ENCODE peak calls at places on chromosome 5, in four cellular contexts. R is uterus, P is A549, D is prostate gland. L is an unnamed sample.

GRCh38 chr5:72231989-72232703 is 87.9 kb downstream of the MRPS27 start:
- DNase-seq in R (no peak), P (no peak), D (peak; percentile 37), L (no peak)

GRCh38 chr5:18802336-18802735 is 1168.1 kb downstream of the TAF11L14 start:
- DNase-seq in R (no peak), P (no peak), D (no peak), L (no peak)

GRCh38 chr5:10451137-10451824 is 9.6 kb downstream of the ROPN1L start:
- DNase-seq in R (no peak), P (no peak), D (no peak), L (no peak)

GRCh38 chr5:103910002-103910401 is 347.4 kb upstream of the NUDT12 start:
- DNase-seq in R (no peak), P (no peak), D (no peak), L (no peak)

GRCh38 chr5:180522350-180522749 is 28.2 kb downstream of the CNOT6 start:
- DNase-seq in R (no peak), P (no peak), D (no peak), L (no peak)

GRCh38 chr5:124061663-124062062 is 549.7 kb downstream of the CSNK1G3 start:
- DNase-seq in R (peak; percentile 24), P (no peak), D (peak; percentile 63), L (no peak)

GRCh38 chr5:163460562-163461176 is at the start of gene HMMR:
- DNase-seq in R (no peak), P (no peak), D (no peak), L (no peak)

GRCh38 chr5:96196890-96197289 is 235.2 kb upstream of the ELL2 start:
- DNase-seq in R (no peak), P (no peak), D (no peak), L (no peak)

GRCh38 chr5:54379590-54379989 is 69.2 kb upstream of the ARL15 start:
- DNase-seq in R (no peak), P (no peak), D (no peak), L (no peak)

GRCh38 chr5:176535655-176536131 is 1.5 kb downstream of the RNF44 start:
- DNase-seq in R (no peak), P (no peak), D (no peak), L (peak; percentile 43)

GRCh38 chr5:3794611-3795010 is 199.0 kb downstream of the IRX1 start:
- DNase-seq in R (no peak), P (no peak), D (no peak), L (no peak)

GRCh38 chr5:67204821-67205220 is 8.2 kb upstream of the CD180 start:
- DNase-seq in R (no peak), P (no peak), D (no peak), L (no peak)

GRCh38 chr5:35443803-35444595 is 173.7 kb upstream of the SPEF2 start:
- DNase-seq in R (no peak), P (no peak), D (no peak), L (no peak)

GRCh38 chr5:1057485-1057825 is 48.9 kb downstream of the NKD2 start:
- DNase-seq in R (no peak), P (no peak), D (no peak), L (no peak)

GRCh38 chr5:101782352-101783087 is 513.6 kb downstream of the SLCO4C1 start:
- DNase-seq in R (no peak), P (no peak), D (peak; percentile 46), L (no peak)

GRCh38 chr5:120503311-120503710 is 39.2 kb downstream of the PRR16 start:
- DNase-seq in R (no peak), P (no peak), D (no peak), L (no peak)

GRCh38 chr5:33257807-33258491 is 182.8 kb upstream of the TARS1 start:
- DNase-seq in R (no peak), P (no peak), D (no peak), L (no peak)

GRCh38 chr5:4815002-4815401 is 325.1 kb upstream of the ADAMTS16 start:
- DNase-seq in R (no peak), P (no peak), D (no peak), L (no peak)

GRCh38 chr5:1887400-1888360 is 5.0 kb upstream of the IRX4 start:
- DNase-seq in R (no peak), P (no peak), D (no peak), L (no peak)

GRCh38 chr5:81425569-81425968 is 31.6 kb upstream of the ACOT12 start:
- DNase-seq in R (no peak), P (peak; percentile 8), D (no peak), L (no peak)

GRCh38 chr5:64947031-64947430 is 178.3 kb downstream of the CWC27 start:
- DNase-seq in R (no peak), P (no peak), D (peak; percentile 69), L (no peak)

GRCh38 chr5:172484664-172485063 is 30.3 kb upstream of the SH3PXD2B start:
- DNase-seq in R (no peak), P (no peak), D (no peak), L (no peak)

GRCh38 chr5:105882956-105883481 is 1787.7 kb downstream of the EFNA5 start:
- DNase-seq in R (no peak), P (no peak), D (peak; percentile 22), L (no peak)

GRCh38 chr5:149959406-149960236 is 937 bp upstream of the SLC26A2 start:
- DNase-seq in R (no peak), P (peak; percentile 84), D (no peak), L (no peak)

GRCh38 chr5:83993803-83994202 is 273.1 kb upstream of the HAPLN1 start:
- DNase-seq in R (no peak), P (no peak), D (no peak), L (no peak)

GRCh38 chr5:14767942-14768837 is 103.4 kb downstream of the ANKH start:
- DNase-seq in R (no peak), P (no peak), D (no peak), L (no peak)

GRCh38 chr5:62002436-62002835 is 303.6 kb upstream of the KIF2A start:
- DNase-seq in R (no peak), P (no peak), D (no peak), L (no peak)

GRCh38 chr5:168528521-168529360 is at the start of gene FBLL1:
- DNase-seq in R (no peak), P (no peak), D (no peak), L (no peak)

GRCh38 chr5:166767858-166768257 is 1523.6 kb upstream of the WWC1 start:
- DNase-seq in R (no peak), P (no peak), D (no peak), L (no peak)

GRCh38 chr5:106401561-106401960 is 1269.2 kb downstream of the EFNA5 start:
- DNase-seq in R (no peak), P (no peak), D (no peak), L (no peak)

GRCh38 chr5:124557761-124558160 is 188.7 kb downstream of the ZNF608 start:
- DNase-seq in R (no peak), P (no peak), D (no peak), L (no peak)

GRCh38 chr5:110896901-110897300 is 158.1 kb downstream of the SLC25A46 start:
- DNase-seq in R (no peak), P (no peak), D (no peak), L (no peak)

GRCh38 chr5:178766936-178767912 is 36.8 kb upstream of the ZNF354A start:
- DNase-seq in R (no peak), P (no peak), D (no peak), L (no peak)

GRCh38 chr5:113759505-113760145 is 246.1 kb downstream of the YTHDC2 start:
- DNase-seq in R (no peak), P (no peak), D (no peak), L (no peak)

GRCh38 chr5:126044931-126045565 is 378.2 kb upstream of the GRAMD2B start:
- DNase-seq in R (no peak), P (no peak), D (no peak), L (no peak)

GRCh38 chr5:53095931-53096525 is 13.5 kb downstream of the MOCS2 start:
- DNase-seq in R (peak; percentile 50), P (peak; percentile 51), D (peak; percentile 73), L (peak; percentile 30)

GRCh38 chr5:141680751-141681201 is 1.3 kb downstream of the ARAP3 start:
- DNase-seq in R (no peak), P (no peak), D (no peak), L (no peak)
- TF ChIP-seq POLR2A in R (no peak), P (no peak), D (no peak), L (no peak)

DNA sequence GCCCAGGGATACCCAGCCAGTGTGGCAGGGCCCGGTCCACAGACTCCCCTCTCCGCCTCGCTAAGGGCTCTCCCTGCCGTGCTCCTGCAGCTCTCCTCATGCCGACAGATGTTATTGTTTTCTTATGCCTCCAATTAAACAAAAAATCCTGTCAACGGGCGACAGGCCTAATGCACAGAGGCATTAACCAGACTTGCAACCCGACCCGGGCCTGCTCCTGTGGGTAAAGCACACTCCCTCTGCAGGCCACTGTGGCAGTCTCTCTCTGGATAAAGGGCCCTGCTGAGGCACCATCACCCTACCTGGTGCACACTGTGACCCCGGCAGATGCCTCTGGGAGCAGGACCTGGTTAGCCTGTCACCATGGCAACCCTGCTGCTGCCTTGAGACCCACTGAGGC is 27.5 kb upstream of the HAND1 start:
- DNase-seq in R (no peak), P (no peak), D (no peak), L (no peak)
- H3K4me1 ChIP-seq in R (no peaks in the 10 kb centered on the region), P (no peaks in the 10 kb centered on the region), D (no peaks in the 10 kb centered on the region), L (no peaks in the 10 kb centered on the region)

DNA sequence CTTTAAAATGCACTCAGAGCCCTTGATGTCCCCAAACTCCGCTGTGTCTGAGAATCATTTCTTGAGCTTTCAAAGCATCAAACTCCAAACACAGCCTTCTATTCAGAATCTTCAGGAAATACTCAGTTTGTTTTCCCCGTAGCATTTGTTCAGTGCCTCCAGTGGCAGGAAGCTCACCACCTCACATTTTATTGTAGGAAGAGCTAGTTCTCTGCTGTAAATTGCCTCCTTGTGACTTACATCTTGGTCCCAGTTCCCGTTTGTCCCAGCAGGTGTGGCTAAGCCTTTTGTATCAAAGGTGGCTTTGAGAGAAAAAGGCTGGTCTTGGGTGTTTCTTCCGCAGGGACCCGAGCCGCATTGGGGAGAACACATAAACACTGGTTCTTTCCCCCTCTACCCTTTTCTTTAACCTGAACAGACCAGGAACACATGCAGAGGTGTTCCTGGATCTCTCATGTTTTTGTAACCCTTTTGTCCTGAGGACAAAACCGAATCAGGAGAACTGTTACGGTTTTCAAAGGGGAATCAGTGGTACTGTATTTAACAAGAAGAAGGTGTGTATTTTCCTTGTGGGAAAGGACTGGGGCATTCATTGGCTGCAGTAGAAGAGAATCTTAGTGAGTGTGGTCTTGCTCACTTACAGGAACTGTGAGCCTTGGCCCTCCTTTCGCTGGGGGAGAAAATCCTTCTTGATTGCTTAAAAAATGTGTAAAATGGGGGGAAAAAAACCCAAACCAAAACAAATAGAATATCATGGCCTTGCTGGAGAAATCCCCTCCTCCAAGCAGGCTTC is 1.9 kb downstream of the OSMR start:
- DNase-seq in R (no peak), P (peak; percentile 45), D (no peak), L (no peak)
- H3K27ac ChIP-seq in R (peak overlapping the region; percentile 93), P (peak overlapping the region; percentile 99), D (no peak overlapping the region), L (peak overlapping the region; percentile 31)

DNA sequence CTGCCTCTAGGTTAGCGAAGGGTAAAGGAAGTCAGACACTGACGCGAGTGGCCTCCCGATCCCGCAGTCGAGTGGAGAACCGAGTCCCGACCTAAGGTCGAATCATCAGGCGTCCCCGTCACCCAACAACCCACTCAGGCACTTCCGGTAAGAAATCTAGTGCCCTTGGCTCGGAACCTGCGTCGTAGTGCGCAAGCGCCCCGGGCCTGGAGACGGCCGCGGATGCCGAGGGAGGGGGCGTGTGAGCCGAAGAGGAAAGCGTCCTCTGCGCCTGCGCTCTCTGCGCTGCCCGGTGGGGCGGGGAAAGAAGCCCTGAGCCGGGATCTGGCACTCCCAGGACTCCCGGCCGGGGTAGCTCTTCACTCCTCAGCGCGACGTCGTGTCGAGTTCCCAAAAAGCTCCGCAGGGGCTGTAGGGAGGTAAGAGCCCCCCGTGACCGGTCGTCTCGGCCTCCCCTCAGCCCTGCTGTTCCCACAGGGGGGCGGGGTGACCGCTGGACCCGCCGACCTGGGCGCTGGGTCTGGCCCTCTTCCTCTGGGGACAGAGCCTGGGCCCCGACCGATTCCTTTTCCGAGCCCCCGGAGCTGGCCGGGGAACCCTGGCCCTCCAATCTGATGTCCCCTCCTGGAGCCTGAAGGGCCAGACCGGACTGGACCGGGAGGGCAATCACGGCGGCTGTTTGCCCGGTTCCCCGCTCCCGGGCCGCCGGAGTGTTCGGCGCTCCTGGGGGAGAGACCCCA is at the start of gene ZFYVE16:
- DNase-seq in R (peak; percentile 99), P (peak; percentile 88), D (peak; percentile 98), L (peak; percentile 95)
- TF ChIP-seq POLR2A in R (peak; percentile 90), P (peak; percentile 79), D (peak; percentile 86), L (peak; percentile 93)

L was measured in gastrocnemius medialis.